ENCODE peak calls at places on chromosomes 2 and 18, in four cellular contexts. One of them, this sample, is unnamed.

GRCh38 chr2:171487803-171488259 is 34.4 kb upstream of the CYBRD1 start:
- DNase-seq in lower lobe of right lung: no peak
- DNase-seq in heart left ventricle: no peak
- DNase-seq in Panc1: no peak
- DNase-seq in this sample: no peak

GRCh38 chr2:224333631-224334030 is 68.3 kb downstream of the FAM124B start:
- DNase-seq in Panc1: no peak
- DNase-seq in lower lobe of right lung: no peak
- DNase-seq in heart left ventricle: no peak
- DNase-seq in this sample: no peak

GRCh38 chr2:147636888-147637270 is 207.9 kb upstream of the ACVR2A start:
- DNase-seq in heart left ventricle: no peak
- DNase-seq in Panc1: no peak
- DNase-seq in lower lobe of right lung: no peak
- DNase-seq in this sample: no peak

GRCh38 chr2:174827371-174828369 is 63.4 kb upstream of the CHRNA1 start:
- DNase-seq in Panc1: no peak
- DNase-seq in lower lobe of right lung: no peak
- DNase-seq in heart left ventricle: no peak
- DNase-seq in this sample: no peak

GRCh38 chr18:45386256-45386655 is 229.0 kb upstream of the SLC14A2 start:
- DNase-seq in lower lobe of right lung: no peak
- DNase-seq in heart left ventricle: no peak
- DNase-seq in Panc1: no peak
- DNase-seq in this sample: no peak

GRCh38 chr2:100786985-100787384 is 33.0 kb upstream of the NPAS2 start:
- DNase-seq in lower lobe of right lung: no peak
- DNase-seq in heart left ventricle: no peak
- DNase-seq in Panc1: no peak
- DNase-seq in this sample: no peak

GRCh38 chr2:52269696-52270485 is 1238.0 kb upstream of the NRXN1 start:
- DNase-seq in heart left ventricle: no peak
- DNase-seq in lower lobe of right lung: no peak
- DNase-seq in Panc1: no peak
- DNase-seq in this sample: no peak

GRCh38 chr2:97712693-97713295 is 582 bp upstream of the ZAP70 start:
- DNase-seq in heart left ventricle: no peak
- DNase-seq in Panc1: no peak
- DNase-seq in lower lobe of right lung: no peak
- DNase-seq in this sample: peak

GRCh38 chr2:208945719-208946280 is 478.0 kb upstream of the MAP2 start:
- DNase-seq in Panc1: no peak
- DNase-seq in heart left ventricle: no peak
- DNase-seq in lower lobe of right lung: no peak
- DNase-seq in this sample: no peak

GRCh38 chr18:38695559-38696270 is 1130.1 kb upstream of the CELF4 start:
- DNase-seq in Panc1: no peak
- DNase-seq in heart left ventricle: no peak
- DNase-seq in lower lobe of right lung: no peak
- DNase-seq in this sample: no peak

GRCh38 chr2:75528221-75528977 is 32.3 kb downstream of the EVA1A start:
- DNase-seq in Panc1: no peak
- DNase-seq in lower lobe of right lung: no peak
- DNase-seq in heart left ventricle: no peak
- DNase-seq in this sample: no peak

GRCh38 chr2:43220229-43220981 is 6.0 kb downstream of the ZFP36L2 start:
- DNase-seq in Panc1: no peak
- DNase-seq in lower lobe of right lung: no peak
- DNase-seq in heart left ventricle: no peak
- DNase-seq in this sample: no peak

GRCh38 chr18:59612461-59612860 is 84.8 kb downstream of the CCBE1 start:
- DNase-seq in lower lobe of right lung: no peak
- DNase-seq in Panc1: no peak
- DNase-seq in heart left ventricle: no peak
- DNase-seq in this sample: no peak

GRCh38 chr2:224171226-224171625 is 132.1 kb upstream of the SERPINE2 start:
- DNase-seq in Panc1: no peak
- DNase-seq in heart left ventricle: no peak
- DNase-seq in lower lobe of right lung: no peak
- DNase-seq in this sample: no peak

GRCh38 chr18:42192251-42193248 is 237.5 kb downstream of the PIK3C3 start:
- DNase-seq in Panc1: no peak
- DNase-seq in lower lobe of right lung: no peak
- DNase-seq in heart left ventricle: no peak
- DNase-seq in this sample: no peak

GRCh38 chr2:31254237-31255203 is 20.6 kb downstream of the EHD3 start:
- DNase-seq in lower lobe of right lung: no peak
- DNase-seq in Panc1: no peak
- DNase-seq in heart left ventricle: no peak
- DNase-seq in this sample: no peak

GRCh38 chr2:85770786-85771409 is 17.1 kb downstream of the ATOH8 start:
- DNase-seq in lower lobe of right lung: no peak
- DNase-seq in heart left ventricle: peak
- DNase-seq in Panc1: no peak
- DNase-seq in this sample: no peak

GRCh38 chr2:104853926-104854506 is at the start of gene POU3F3:
- DNase-seq in lower lobe of right lung: no peak
- DNase-seq in heart left ventricle: peak
- DNase-seq in Panc1: no peak
- DNase-seq in this sample: peak

GRCh38 chr2:166867874-166868514 is 20.3 kb upstream of the XIRP2 start:
- DNase-seq in lower lobe of right lung: no peak
- DNase-seq in Panc1: no peak
- DNase-seq in heart left ventricle: no peak
- DNase-seq in this sample: no peak

GRCh38 chr18:47832348-47832747 is 98.1 kb downstream of the SMAD2 start:
- DNase-seq in heart left ventricle: no peak
- DNase-seq in Panc1: no peak
- DNase-seq in lower lobe of right lung: no peak
- DNase-seq in this sample: no peak

GRCh38 chr2:158966321-158966720 is 2.1 kb upstream of the TANC1 start:
- DNase-seq in lower lobe of right lung: no peak
- DNase-seq in heart left ventricle: no peak
- DNase-seq in Panc1: no peak
- DNase-seq in this sample: no peak

GRCh38 chr2:240991378-240992263 is 6.8 kb upstream of the SNED1 start:
- DNase-seq in lower lobe of right lung: peak
- DNase-seq in heart left ventricle: peak
- DNase-seq in Panc1: peak
- DNase-seq in this sample: peak

GRCh38 chr2:64767670-64768425 is 114.1 kb upstream of the SERTAD2 start:
- DNase-seq in lower lobe of right lung: peak
- DNase-seq in Panc1: peak
- DNase-seq in heart left ventricle: peak
- DNase-seq in this sample: peak
- TF ChIP-seq CTCF in lower lobe of right lung: peak
- TF ChIP-seq CTCF in Panc1: peak
- TF ChIP-seq CTCF in heart left ventricle: no peak
- TF ChIP-seq CTCF in this sample: no peak

DNA sequence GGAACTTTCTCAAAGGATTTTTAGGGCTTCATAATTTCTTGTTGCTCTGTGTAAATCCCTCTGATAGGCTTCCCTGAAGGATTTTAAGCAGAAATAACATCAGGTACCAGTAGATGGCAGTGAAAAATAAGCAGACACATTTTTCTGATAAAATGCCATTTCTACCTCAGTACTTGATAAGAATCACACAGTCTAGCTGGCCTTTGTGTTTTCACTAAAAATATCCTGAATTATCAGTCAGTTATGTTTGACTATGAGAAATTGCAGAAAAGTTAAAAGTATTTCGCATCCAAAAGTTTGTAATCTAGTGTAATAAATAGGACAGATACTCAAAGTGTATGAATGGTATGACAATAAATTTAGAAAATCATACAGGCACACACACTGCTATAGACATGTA is 68.7 kb downstream of the DNAJC10 start:
- DNase-seq in heart left ventricle: no peak
- DNase-seq in Panc1: no peak
- DNase-seq in lower lobe of right lung: no peak
- DNase-seq in this sample: no peak
- TF ChIP-seq CTCF in heart left ventricle: peak
- TF ChIP-seq CTCF in Panc1: peak
- TF ChIP-seq CTCF in lower lobe of right lung: peak
- TF ChIP-seq CTCF in this sample: no peak

GRCh38 chr18:78659748-78660147 is 319.9 kb upstream of the SALL3 start:
- DNase-seq in heart left ventricle: no peak
- DNase-seq in lower lobe of right lung: no peak
- DNase-seq in Panc1: no peak
- DNase-seq in this sample: peak
- TF ChIP-seq CTCF in heart left ventricle: peak
- TF ChIP-seq CTCF in lower lobe of right lung: peak
- TF ChIP-seq CTCF in Panc1: no peak
- TF ChIP-seq CTCF in this sample: peak

GRCh38 chr2:228545041-228545440 is 363.6 kb upstream of the SPHKAP start:
- DNase-seq in lower lobe of right lung: no peak
- DNase-seq in heart left ventricle: no peak
- DNase-seq in Panc1: no peak
- DNase-seq in this sample: no peak
- TF ChIP-seq CTCF in lower lobe of right lung: no peak
- TF ChIP-seq CTCF in heart left ventricle: no peak
- TF ChIP-seq CTCF in Panc1: no peak
- TF ChIP-seq CTCF in this sample: no peak

This sample was measured in left lung.